ENCODE peak calls at places on chromosome 5, in five cellular contexts. C is WTC11, I is K562, O is H1, X is GM12878. T is an unnamed sample.

GRCh38 chr5:109863752-109864151 is 174.0 kb downstream of the MAN2A1 start:
- DNase-seq in O (no peak), C (no peak), I (no peak), X (no peak), T (no peak)

GRCh38 chr5:169384661-169385060 is 83.7 kb upstream of the SLIT3 start:
- DNase-seq in C (no peak), X (no peak), I (no peak), O (no peak), T (no peak)

GRCh38 chr5:100539519-100539918 is 4.3 kb downstream of the FAM174A start:
- DNase-seq in C (no peak), O (no peak), I (no peak), X (no peak), T (no peak)

GRCh38 chr5:175257847-175258194 is 186.2 kb downstream of the DRD1 start:
- DNase-seq in X (no peak), I (peak; percentile 22), C (no peak), O (no peak), T (no peak)

GRCh38 chr5:9947944-9948343 is 301.7 kb downstream of the ATPSCKMT start:
- DNase-seq in C (no peak), O (no peak), I (no peak), X (no peak), T (no peak)

GRCh38 chr5:66891184-66891925 is 295.2 kb downstream of the MAST4 start:
- DNase-seq in I (no peak), X (no peak), O (no peak), C (no peak), T (no peak)

GRCh38 chr5:38807570-38808461 is 38.0 kb upstream of the OSMR start:
- DNase-seq in I (peak; percentile 41), O (no peak), C (no peak), X (no peak), T (no peak)

GRCh38 chr5:124034963-124035362 is 523.0 kb downstream of the CSNK1G3 start:
- DNase-seq in X (peak; percentile 84), O (no peak), C (no peak), I (no peak), T (no peak)

GRCh38 chr5:169080352-169080938 is 220.5 kb downstream of the SLIT3 start:
- DNase-seq in X (no peak), I (no peak), C (no peak), O (no peak), T (no peak)

GRCh38 chr5:151328734-151329133 is 18.6 kb downstream of the SLC36A2 start:
- DNase-seq in X (no peak), O (no peak), I (no peak), C (no peak), T (no peak)

GRCh38 chr5:32129074-32129598 is 45.0 kb downstream of the GOLPH3 start:
- DNase-seq in O (no peak), C (no peak), X (no peak), I (no peak), T (no peak)

GRCh38 chr5:92887254-92887653 is 693.8 kb downstream of the NR2F1-AS1 start:
- DNase-seq in X (no peak), O (no peak), I (no peak), C (no peak), T (peak; percentile 94)
- TF ChIP-seq USF2 in X (no peak), O (no peak), I (no peak), C (no peak), T (no peak)

GRCh38 chr5:140084466-140084865 is 29.4 kb upstream of the PURA start:
- DNase-seq in C (no peak), X (no peak), O (no peak), I (no peak), T (no peak)
- TF ChIP-seq SP1 in C (no peak), X (no peak), O (no peak), I (no peak), T (no peak)

DNA sequence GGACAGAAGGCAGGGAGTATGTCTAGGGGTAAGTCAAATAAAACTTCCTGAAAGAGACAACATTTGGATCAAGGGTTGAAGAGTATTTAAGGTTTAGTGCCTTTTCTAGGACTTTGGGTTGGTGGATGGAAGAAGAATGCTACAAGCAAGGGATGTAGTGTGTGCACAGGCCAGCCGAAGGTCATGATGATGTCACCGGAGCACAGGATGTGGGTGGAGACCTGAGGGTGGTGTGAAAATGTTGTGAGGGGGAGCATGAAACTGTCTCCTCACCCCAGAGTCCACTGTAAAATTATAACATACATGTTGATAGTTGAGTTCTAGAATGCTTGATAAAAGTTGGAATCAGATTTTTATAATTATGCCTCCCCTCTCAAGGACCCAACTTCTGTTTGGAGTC is 553.3 kb upstream of the SGCD start:
- DNase-seq in O (no peak), I (no peak), C (no peak), X (no peak), T (no peak)
- TF ChIP-seq USF2 in O (no peak), I (no peak), C (no peak), X (no peak), T (no peak)

DNA sequence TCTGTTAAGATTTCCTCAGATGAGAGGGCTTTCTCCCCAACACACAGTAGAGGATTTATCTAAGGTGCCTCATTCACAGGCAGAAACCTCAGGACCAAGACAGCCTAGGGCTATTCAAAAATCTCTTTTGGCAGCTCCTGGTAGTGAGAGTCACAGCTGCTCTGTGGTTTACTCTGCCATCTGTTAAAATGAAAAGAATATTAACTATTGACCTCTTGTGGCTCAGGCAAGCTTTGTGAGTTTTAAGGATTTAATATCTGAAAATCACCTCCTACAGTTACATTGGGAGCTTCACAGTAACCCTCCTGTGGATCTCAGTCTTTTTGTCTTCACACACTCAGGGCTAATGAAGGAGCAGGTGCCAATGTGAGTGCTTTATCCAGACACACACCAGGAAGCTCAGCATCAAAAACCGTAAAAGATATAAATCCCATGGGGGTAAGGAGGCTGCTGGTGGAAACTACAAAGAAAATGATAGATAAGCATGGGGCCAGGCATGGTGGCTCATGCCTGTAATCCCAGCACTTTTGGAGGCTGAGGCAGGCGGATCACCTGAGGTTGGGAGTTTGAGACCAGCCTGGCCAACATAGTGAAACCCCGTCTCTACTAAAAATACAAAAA is 29.7 kb downstream of the PPP1R2B start:
- DNase-seq in C (no peak), X (peak; percentile 39), O (no peak), I (no peak), T (no peak)
- TF ChIP-seq SP1 in C (no peak), X (no peak), O (no peak), I (no peak), T (no peak)

DNA sequence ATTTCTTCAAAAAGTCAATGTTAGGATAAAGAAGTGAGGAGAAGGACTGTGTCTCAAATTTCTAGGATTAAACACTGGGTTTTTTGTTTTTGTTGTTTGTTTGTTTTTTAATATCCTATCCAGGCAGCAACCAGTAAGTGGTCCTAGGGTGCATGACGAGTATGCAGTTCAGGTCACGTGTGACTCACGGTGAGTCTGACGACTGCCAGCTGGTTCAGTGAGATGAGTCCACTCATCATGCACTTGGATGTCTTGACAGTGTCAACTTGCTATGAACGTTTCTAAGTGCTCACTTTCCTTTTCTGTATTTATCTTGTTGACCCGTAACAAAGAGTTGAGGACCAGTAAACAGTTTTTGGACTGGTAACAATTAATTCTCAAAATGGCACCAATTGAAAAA is 32.7 kb downstream of the ATG10 start:
- DNase-seq in X (no peak), O (no peak), C (no peak), I (no peak), T (no peak)
- TF ChIP-seq USF2 in X (no peak), O (no peak), C (no peak), I (no peak), T (no peak)

GRCh38 chr5:82610686-82611085 is 332.5 kb upstream of the RPS23 start:
- DNase-seq in I (no peak), X (no peak), C (no peak), O (no peak), T (no peak)

GRCh38 chr5:82614706-82615105 is 336.6 kb upstream of the RPS23 start:
- DNase-seq in O (no peak), I (no peak), X (no peak), C (no peak), T (no peak)

GRCh38 chr5:82619097-82619496 is 340.9 kb upstream of the RPS23 start:
- DNase-seq in O (no peak), C (no peak), I (no peak), X (no peak), T (no peak)

GRCh38 chr5:82613886-82614285 is 335.7 kb upstream of the RPS23 start:
- DNase-seq in C (no peak), X (no peak), O (no peak), I (no peak), T (no peak)
- TF ChIP-seq SP1 in C (no peak), X (no peak), O (no peak), I (no peak), T (no peak)

DNA sequence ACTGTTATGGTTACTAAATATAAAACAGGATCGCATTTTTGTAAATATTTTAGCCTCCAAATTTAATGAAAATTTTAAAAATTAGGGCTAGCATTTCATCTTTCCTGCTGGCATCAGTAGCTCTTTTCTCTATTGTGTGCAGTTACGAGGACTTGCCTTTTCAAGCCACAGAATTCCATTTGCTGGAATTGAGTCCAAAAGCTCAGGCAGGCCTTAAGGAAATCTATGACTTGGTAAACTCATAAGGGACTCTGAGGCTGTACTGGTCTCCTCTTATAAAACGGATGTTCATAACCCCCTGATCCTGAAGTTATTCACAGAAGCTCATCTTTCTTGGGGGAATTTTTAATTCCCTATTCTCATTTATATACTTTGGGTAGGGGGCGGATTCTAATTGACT is 23.5 kb downstream of the ANKRA2 start:
- DNase-seq in I (no peak), C (no peak), O (no peak), X (no peak), T (no peak)
- TF ChIP-seq USF2 in I (no peak), C (no peak), O (no peak), X (no peak), T (no peak)

GRCh38 chr5:41508696-41509398 is 1.6 kb downstream of the PLCXD3 start:
- DNase-seq in C (no peak), X (no peak), O (no peak), I (no peak), T (no peak)

GRCh38 chr5:41510176-41510831 is at the start of gene PLCXD3:
- DNase-seq in X (no peak), C (peak; percentile 36), O (no peak), I (no peak), T (no peak)

GRCh38 chr5:41511241-41511640 is 840 bp upstream of the PLCXD3 start:
- DNase-seq in I (no peak), C (no peak), O (no peak), X (no peak), T (no peak)

GRCh38 chr5:41508186-41508585 is 2.2 kb downstream of the PLCXD3 start:
- DNase-seq in O (no peak), C (no peak), X (no peak), I (no peak), T (no peak)

DNA sequence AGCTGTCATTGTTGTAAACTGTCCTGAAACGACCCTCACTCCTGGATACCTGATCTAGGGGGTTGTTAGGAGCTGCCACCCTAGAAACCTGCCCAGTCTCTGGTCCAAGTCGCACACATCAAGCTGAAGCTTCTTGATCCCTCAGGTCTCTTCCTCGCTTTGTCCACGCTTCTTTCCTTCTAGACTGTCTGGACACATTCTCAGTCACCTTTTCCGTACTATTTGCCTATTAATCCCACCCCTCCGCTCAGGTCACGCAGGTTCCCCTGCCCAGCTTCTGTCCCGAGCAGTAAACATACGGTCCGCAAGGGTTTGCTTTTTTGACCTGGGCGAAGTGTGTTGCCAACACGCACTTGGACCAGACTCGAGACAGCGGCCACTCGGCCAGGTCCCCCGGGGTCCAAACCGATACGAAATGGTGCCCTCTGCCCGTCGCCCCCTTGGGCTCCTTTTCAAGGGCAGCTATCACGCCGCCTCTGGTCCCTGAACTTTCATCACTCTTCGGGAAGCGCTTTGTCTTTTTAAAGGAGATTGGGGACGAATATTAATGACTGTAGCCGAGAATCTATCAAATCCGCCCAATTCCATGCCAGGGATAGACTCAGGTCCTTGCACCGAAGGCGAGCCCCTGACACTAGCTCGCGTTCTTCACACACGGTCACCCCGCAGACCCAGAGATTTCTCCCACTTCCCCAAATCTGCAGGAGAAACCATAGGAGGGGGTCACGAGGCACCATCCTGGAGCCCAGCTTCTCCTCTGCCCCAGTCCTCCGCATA is 814 bp downstream of the PLCXD3 start:
- DNase-seq in I (no peak), O (no peak), X (no peak), C (no peak), T (no peak)
- TF ChIP-seq SP1 in I (no peak), O (no peak), X (no peak), C (no peak), T (no peak)

T was measured in HepG2.